ENCODE peak calls at places on chromosomes 7 and 10, in seven cellular contexts. A, E, V, F, X, H and M are unnamed samples.

GRCh38 chr10:89090760-89091455 is 100.3 kb downstream of the FAS start:
- DNase-seq in A (peak), E (no peak), V (no peak), H (no peak), X (no peak), F (no peak), M (peak)

GRCh38 chr10:121854809-121855445 is 72.9 kb downstream of the ATE1 start:
- DNase-seq in E (peak), X (no peak), H (no peak), V (no peak), F (no peak), A (no peak), M (peak)

GRCh38 chr10:4028027-4028471 is 243.0 kb upstream of the KLF6 start:
- DNase-seq in E (no peak), H (no peak), X (no peak), V (no peak), F (no peak), A (no peak), M (no peak)

GRCh38 chr7:66146701-66147100 is 32.1 kb downstream of the CRCP start:
- DNase-seq in X (no peak), H (no peak), E (no peak), F (no peak), V (no peak), A (peak), M (no peak)

GRCh38 chr7:129144834-129145668 is 544 bp downstream of the TSPAN33 start:
- DNase-seq in H (no peak), X (no peak), F (peak), V (no peak), E (no peak), A (no peak), M (no peak)

GRCh38 chr10:94010886-94011285 is 17.2 kb downstream of the PLCE1 start:
- DNase-seq in V (no peak), F (no peak), A (no peak), X (no peak), E (no peak), H (no peak), M (no peak)

GRCh38 chr7:48822138-48822537 is 102.2 kb upstream of the CDC14C start:
- DNase-seq in A (no peak), E (no peak), H (no peak), X (no peak), V (no peak), F (no peak), M (no peak)

GRCh38 chr7:35694161-35694783 is 663 bp downstream of the HERPUD2 start:
- DNase-seq in E (peak), V (no peak), H (no peak), F (no peak), X (no peak), A (peak), M (no peak)

GRCh38 chr7:25565949-25566348 is 337.7 kb upstream of the NPVF start:
- DNase-seq in H (no peak), V (peak), X (peak), F (peak), A (peak), E (peak), M (peak)

GRCh38 chr10:97365761-97366351 is 31.3 kb upstream of the FRAT2 start:
- DNase-seq in H (no peak), A (no peak), F (no peak), X (no peak), V (no peak), E (no peak), M (no peak)

GRCh38 chr7:41696323-41696916 is 6.5 kb downstream of the INHBA start:
- DNase-seq in E (peak), V (peak), X (no peak), A (peak), H (peak), F (no peak), M (peak)

GRCh38 chr10:133327651-133328357 is 8.9 kb downstream of the CALY start:
- DNase-seq in X (no peak), A (no peak), V (peak), E (no peak), F (no peak), H (no peak), M (no peak)

GRCh38 chr10:127738512-127739424 is 1.8 kb downstream of the FOXI2 start:
- DNase-seq in A (no peak), V (peak), H (no peak), E (no peak), F (no peak), X (peak), M (no peak)

GRCh38 chr7:92904292-92905131 is 68.1 kb upstream of the CDK6 start:
- DNase-seq in V (no peak), X (no peak), H (peak), E (no peak), F (peak), A (peak), M (peak)

GRCh38 chr10:123769647-123770046 is 103.5 kb downstream of the GPR26 start:
- DNase-seq in A (no peak), E (no peak), F (no peak), H (no peak), X (no peak), V (no peak), M (no peak)

GRCh38 chr10:123772645-123773508 is 106.7 kb downstream of the GPR26 start:
- DNase-seq in V (no peak), X (no peak), E (no peak), A (no peak), H (no peak), F (peak), M (no peak)

GRCh38 chr10:123774075-123774742 is 108.1 kb downstream of the GPR26 start:
- DNase-seq in X (no peak), V (no peak), A (no peak), H (no peak), E (no peak), F (no peak), M (no peak)

GRCh38 chr10:123766761-123767160 is 100.6 kb downstream of the GPR26 start:
- DNase-seq in F (no peak), X (no peak), A (no peak), H (no peak), E (no peak), V (no peak), M (no peak)

DNA sequence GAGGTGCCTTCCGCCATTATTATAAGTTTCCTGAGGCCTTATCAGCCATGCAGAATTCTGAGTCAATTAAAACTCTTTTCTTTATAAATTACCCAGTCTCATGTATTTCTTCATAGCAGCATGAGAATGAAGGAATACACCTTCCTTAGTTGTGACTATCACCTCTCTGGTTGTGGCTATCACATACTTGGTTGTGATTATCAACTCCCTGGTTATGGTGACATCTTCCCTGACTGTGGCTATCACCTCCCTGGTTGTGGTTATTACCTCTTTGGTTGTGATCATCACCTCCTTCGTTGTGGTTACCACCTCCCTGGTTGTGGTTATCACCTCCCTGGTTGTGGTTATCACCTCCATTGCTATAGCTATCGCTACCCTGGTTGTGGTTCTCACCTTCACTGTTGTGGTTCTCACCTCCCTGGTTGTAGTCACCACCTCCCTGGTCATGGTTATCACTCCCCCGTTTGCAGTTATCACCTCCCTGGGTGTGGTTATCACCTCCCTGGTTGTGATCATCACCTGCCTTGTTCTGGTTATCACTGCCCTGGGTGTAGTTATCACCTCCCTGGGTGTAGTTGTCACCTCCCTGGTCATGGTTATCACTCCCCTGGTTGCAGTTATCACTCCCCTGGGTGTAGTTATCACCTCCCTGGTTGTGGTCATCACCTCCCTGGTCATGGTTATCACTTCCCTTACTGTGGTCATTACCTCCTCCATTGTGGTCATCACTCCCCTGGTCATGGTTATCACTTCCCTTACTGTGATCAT is 105.9 kb downstream of the GPR26 start:
- DNase-seq in A (no peak), E (no peak), X (no peak), H (no peak), F (no peak), V (no peak), M (no peak)
- H3K4me3 ChIP-seq in A (no peak), E (no peak), X (no peak), H (no peak), F (no peak), V (no peak), M (no peak)

GRCh38 chr10:132023092-132023811 is 41.5 kb upstream of the BNIP3 start:
- DNase-seq in A (peak), V (peak), X (peak), F (peak), E (peak), H (peak), M (peak)
- H3K4me3 ChIP-seq in A (no peak), V (peak), X (peak), F (no peak), E (no peak), H (no peak), M (peak)

GRCh38 chr10:18501610-18502009 is 149.8 kb downstream of the NSUN6 start:
- DNase-seq in X (no peak), H (no peak), V (no peak), A (no peak), E (no peak), F (no peak), M (no peak)
- H3K4me3 ChIP-seq in X (no peak), H (no peak), V (no peak), A (no peak), E (no peak), F (no peak), M (no peak)

DNA sequence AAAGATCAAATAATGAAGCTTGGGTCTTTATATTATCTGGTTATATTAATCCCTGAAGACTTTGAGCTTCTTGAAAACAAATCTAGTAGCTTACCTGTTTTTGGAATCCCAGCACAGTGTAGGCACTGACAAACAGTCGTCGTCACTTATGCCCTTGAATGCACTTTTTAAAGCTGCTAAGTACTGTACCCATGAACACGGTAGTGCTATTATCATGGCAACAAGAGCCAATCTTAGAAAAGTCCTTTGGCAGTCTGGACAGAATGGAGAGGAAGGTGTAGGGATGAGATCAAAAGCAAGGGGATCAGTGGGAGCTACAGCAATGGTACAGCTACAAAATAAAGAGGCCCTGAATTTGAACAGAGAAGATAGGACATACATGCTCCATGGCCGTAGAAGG is 9.4 kb downstream of the SLC25A13 start:
- DNase-seq in X (no peak), F (no peak), V (no peak), E (no peak), A (no peak), H (no peak), M (no peak)
- H3K4me3 ChIP-seq in X (no peak), F (no peak), V (no peak), E (no peak), A (no peak), H (no peak), M (no peak)

DNA sequence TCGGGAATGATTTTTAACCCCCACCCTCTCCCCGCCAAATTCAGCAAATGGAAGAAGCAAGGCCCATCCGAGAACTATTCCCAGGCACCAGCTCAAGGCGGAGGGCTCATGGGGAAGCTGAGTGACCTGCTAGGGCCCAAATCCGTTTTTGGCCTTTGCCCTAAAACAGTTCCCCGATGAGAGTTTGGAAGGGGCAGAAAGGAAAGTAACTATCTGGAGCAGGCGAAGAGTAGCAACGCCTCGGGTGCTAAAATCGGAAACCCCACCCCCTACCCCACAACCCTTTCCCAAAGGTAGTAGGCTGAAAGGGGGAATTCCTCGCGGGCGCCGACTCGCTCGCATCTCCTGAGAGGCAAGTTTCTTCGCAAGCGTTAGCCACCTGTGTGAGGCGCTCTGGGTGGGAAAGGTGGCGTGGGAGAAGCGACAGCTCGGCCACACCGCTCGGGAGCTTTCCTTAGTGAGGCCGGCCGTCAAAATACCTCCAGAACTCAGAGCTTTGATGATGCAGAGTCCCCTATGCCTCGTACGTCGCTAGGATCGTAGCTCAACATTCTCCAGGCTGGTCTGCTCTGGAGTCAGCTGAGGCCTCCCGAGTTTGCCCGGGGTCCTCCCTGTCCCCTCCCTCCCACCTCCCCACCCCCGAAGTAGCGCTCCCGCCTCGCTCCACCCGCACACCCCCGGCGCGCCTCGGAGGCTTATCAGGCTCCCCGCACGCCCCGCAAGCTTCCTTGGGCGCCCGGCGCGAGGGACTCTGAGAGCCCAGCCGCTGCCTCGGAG is 638 bp upstream of the PRKG1 start:
- DNase-seq in A (no peak), E (peak), V (peak), H (no peak), X (peak), F (peak), M (peak)
- H3K4me3 ChIP-seq in A (peak), E (peak), V (peak), H (peak), X (peak), F (no peak), M (peak)

GRCh38 chr10:33010132-33011037 is 52.4 kb upstream of the ITGB1 start:
- DNase-seq in E (peak), X (no peak), H (peak), A (peak), V (no peak), F (no peak), M (peak)
- H3K4me3 ChIP-seq in E (no peak), X (no peak), H (no peak), A (no peak), V (no peak), F (no peak), M (no peak)